ENCODE peak calls at places on chromosomes 12 and 14, in ten cellular contexts. V is GM23338; A is neuronal stem cell; M is activated CD8-positive, alpha-beta T cell treated with anti-CD3 and anti-CD28 coated beads for 36 hours; E is hypothalamus; J is SW480; Y is activated B cell treated with CpG ODN at 0.5 μM for 24 hours; S is WERI-Rb-1; N is GM12865; Q is endothelial cell of umbilical vein. F is an unnamed sample.

GRCh38 chr12:57606821-57607220 is 2.2 kb downstream of the DTX3 start:
- DNase-seq in M (no peak), Y (no peak), V (no peak), N (no peak), Q (no peak), S (no peak), J (no peak), E (no peak), A (no peak), F (no peak)

GRCh38 chr14:34496007-34496678 is 34.1 kb upstream of the SPTSSA start:
- DNase-seq in Q (no peak), V (no peak), A (no peak), S (no peak), M (no peak), Y (no peak), N (no peak), J (no peak), E (no peak), F (no peak)

GRCh38 chr14:41604793-41605534 is 1.7 kb upstream of the LRFN5 start:
- DNase-seq in M (no peak), N (no peak), V (peak), Q (no peak), S (peak), Y (no peak), J (no peak), E (no peak), A (peak), F (no peak)

GRCh38 chr14:70908918-70909641 is 1.8 kb downstream of the PCNX1 start:
- DNase-seq in E (no peak), N (no peak), Q (no peak), A (no peak), M (no peak), Y (no peak), J (peak), V (no peak), S (no peak), F (no peak)

GRCh38 chr12:113900711-113901110 is 65.4 kb downstream of the RBM19 start:
- DNase-seq in J (no peak), Y (no peak), N (no peak), E (no peak), M (no peak), A (no peak), S (no peak), Q (no peak), V (no peak), F (no peak)

GRCh38 chr12:67649165-67650126 is 901 bp downstream of the DYRK2 start:
- DNase-seq in Y (peak), E (no peak), V (peak), S (peak), M (peak), N (peak), A (no peak), J (no peak), Q (peak), F (peak)

GRCh38 chr14:97456958-97457357 is 659.8 kb downstream of the VRK1 start:
- DNase-seq in Q (no peak), A (no peak), N (peak), J (no peak), V (no peak), Y (no peak), S (no peak), M (peak), E (no peak), F (no peak)

GRCh38 chr14:105034314-105035039 is 13.6 kb upstream of the CDCA4 start:
- DNase-seq in V (no peak), E (no peak), Q (no peak), S (no peak), J (no peak), A (no peak), Y (no peak), N (no peak), M (no peak), F (no peak)